ENCODE peak calls at places on chromosome 22, in seven cellular contexts. One of them, this sample, is unnamed.

GRCh38 chr22:38989461-38989860 is 7.3 kb downstream of the APOBEC3B start:
- DNase-seq in cardiac muscle cell: no peak
- DNase-seq in GM06990: no peak
- DNase-seq in activated CD8-positive, alpha-beta T cell treated with anti-CD3 and anti-CD28 coated beads for 36 hours: peak
- DNase-seq in PC-9: no peak
- DNase-seq in HFFc6: no peak
- DNase-seq in GM12865: no peak
- DNase-seq in this sample: no peak

GRCh38 chr22:11253000-11253511 is 4274.9 kb upstream of the OR11H1 start:
- DNase-seq in HFFc6: no peak
- DNase-seq in cardiac muscle cell: no peak
- DNase-seq in GM12865: no peak
- DNase-seq in PC-9: no peak
- DNase-seq in activated CD8-positive, alpha-beta T cell treated with anti-CD3 and anti-CD28 coated beads for 36 hours: no peak
- DNase-seq in GM06990: no peak
- DNase-seq in this sample: no peak

GRCh38 chr22:24304067-24304675 is 33.5 kb downstream of the SPECC1L start:
- DNase-seq in GM06990: no peak
- DNase-seq in activated CD8-positive, alpha-beta T cell treated with anti-CD3 and anti-CD28 coated beads for 36 hours: no peak
- DNase-seq in GM12865: no peak
- DNase-seq in cardiac muscle cell: no peak
- DNase-seq in PC-9: peak
- DNase-seq in HFFc6: no peak
- DNase-seq in this sample: no peak

GRCh38 chr22:37633082-37633692 is 6.3 kb upstream of the SH3BP1 start:
- DNase-seq in GM12865: peak
- DNase-seq in PC-9: no peak
- DNase-seq in GM06990: peak
- DNase-seq in cardiac muscle cell: peak
- DNase-seq in activated CD8-positive, alpha-beta T cell treated with anti-CD3 and anti-CD28 coated beads for 36 hours: peak
- DNase-seq in HFFc6: no peak
- DNase-seq in this sample: no peak

GRCh38 chr22:47046411-47047065 is 284.1 kb downstream of the TBC1D22A start:
- DNase-seq in HFFc6: no peak
- DNase-seq in PC-9: no peak
- DNase-seq in GM06990: no peak
- DNase-seq in GM12865: no peak
- DNase-seq in activated CD8-positive, alpha-beta T cell treated with anti-CD3 and anti-CD28 coated beads for 36 hours: no peak
- DNase-seq in cardiac muscle cell: no peak
- DNase-seq in this sample: no peak

GRCh38 chr22:42500164-42500835 is 19.3 kb downstream of the RRP7A start:
- DNase-seq in PC-9: peak
- DNase-seq in GM12865: peak
- DNase-seq in GM06990: peak
- DNase-seq in HFFc6: no peak
- DNase-seq in activated CD8-positive, alpha-beta T cell treated with anti-CD3 and anti-CD28 coated beads for 36 hours: peak
- DNase-seq in cardiac muscle cell: peak
- DNase-seq in this sample: peak

GRCh38 chr22:38981005-38981658 is 1.0 kb upstream of the APOBEC3B start:
- DNase-seq in GM06990: peak
- DNase-seq in HFFc6: peak
- DNase-seq in activated CD8-positive, alpha-beta T cell treated with anti-CD3 and anti-CD28 coated beads for 36 hours: peak
- DNase-seq in PC-9: no peak
- DNase-seq in cardiac muscle cell: peak
- DNase-seq in GM12865: peak
- DNase-seq in this sample: no peak

GRCh38 chr22:37894939-37895670 is 11.0 kb upstream of the MICALL1 start:
- DNase-seq in HFFc6: no peak
- DNase-seq in cardiac muscle cell: no peak
- DNase-seq in GM06990: no peak
- DNase-seq in PC-9: peak
- DNase-seq in GM12865: no peak
- DNase-seq in activated CD8-positive, alpha-beta T cell treated with anti-CD3 and anti-CD28 coated beads for 36 hours: no peak
- DNase-seq in this sample: no peak

GRCh38 chr22:44448271-44448780 is 49.7 kb downstream of the RTL6 start:
- DNase-seq in PC-9: peak
- DNase-seq in GM06990: no peak
- DNase-seq in cardiac muscle cell: peak
- DNase-seq in HFFc6: peak
- DNase-seq in GM12865: peak
- DNase-seq in activated CD8-positive, alpha-beta T cell treated with anti-CD3 and anti-CD28 coated beads for 36 hours: no peak
- DNase-seq in this sample: no peak

GRCh38 chr22:39703890-39704658 is 133.5 kb downstream of the CACNA1I start:
- DNase-seq in HFFc6: no peak
- DNase-seq in PC-9: no peak
- DNase-seq in cardiac muscle cell: peak
- DNase-seq in GM06990: no peak
- DNase-seq in activated CD8-positive, alpha-beta T cell treated with anti-CD3 and anti-CD28 coated beads for 36 hours: no peak
- DNase-seq in GM12865: no peak
- DNase-seq in this sample: no peak

GRCh38 chr22:25219948-25220442 is 556 bp downstream of the CRYBB2 start:
- DNase-seq in GM06990: no peak
- DNase-seq in GM12865: no peak
- DNase-seq in activated CD8-positive, alpha-beta T cell treated with anti-CD3 and anti-CD28 coated beads for 36 hours: no peak
- DNase-seq in PC-9: no peak
- DNase-seq in cardiac muscle cell: no peak
- DNase-seq in HFFc6: no peak
- DNase-seq in this sample: no peak

GRCh38 chr22:31646186-31647019 is 15.6 kb downstream of the PISD start:
- DNase-seq in activated CD8-positive, alpha-beta T cell treated with anti-CD3 and anti-CD28 coated beads for 36 hours: peak
- DNase-seq in HFFc6: peak
- DNase-seq in GM06990: no peak
- DNase-seq in cardiac muscle cell: peak
- DNase-seq in GM12865: peak
- DNase-seq in PC-9: peak
- DNase-seq in this sample: no peak

GRCh38 chr22:41078975-41079374 is 13.4 kb upstream of the EP300 start:
- DNase-seq in PC-9: no peak
- DNase-seq in cardiac muscle cell: no peak
- DNase-seq in HFFc6: no peak
- DNase-seq in GM12865: no peak
- DNase-seq in activated CD8-positive, alpha-beta T cell treated with anti-CD3 and anti-CD28 coated beads for 36 hours: no peak
- DNase-seq in GM06990: no peak
- DNase-seq in this sample: no peak

GRCh38 chr22:40396882-40397281 is 26.5 kb downstream of the SGSM3 start:
- DNase-seq in activated CD8-positive, alpha-beta T cell treated with anti-CD3 and anti-CD28 coated beads for 36 hours: no peak
- DNase-seq in PC-9: peak
- DNase-seq in GM12865: no peak
- DNase-seq in HFFc6: no peak
- DNase-seq in GM06990: no peak
- DNase-seq in cardiac muscle cell: peak
- DNase-seq in this sample: no peak

GRCh38 chr22:38081636-38081940 is 2.4 kb downstream of the SLC16A8 start:
- DNase-seq in HFFc6: no peak
- DNase-seq in activated CD8-positive, alpha-beta T cell treated with anti-CD3 and anti-CD28 coated beads for 36 hours: no peak
- DNase-seq in GM06990: no peak
- DNase-seq in cardiac muscle cell: no peak
- DNase-seq in PC-9: no peak
- DNase-seq in GM12865: no peak
- DNase-seq in this sample: no peak

GRCh38 chr22:41367039-41367679 is 14.6 kb upstream of the TEF start:
- DNase-seq in cardiac muscle cell: peak
- DNase-seq in GM06990: no peak
- DNase-seq in HFFc6: peak
- DNase-seq in PC-9: peak
- DNase-seq in GM12865: no peak
- DNase-seq in activated CD8-positive, alpha-beta T cell treated with anti-CD3 and anti-CD28 coated beads for 36 hours: peak
- DNase-seq in this sample: peak

GRCh38 chr22:32791056-32791455 is 10.4 kb upstream of the TIMP3 start:
- DNase-seq in activated CD8-positive, alpha-beta T cell treated with anti-CD3 and anti-CD28 coated beads for 36 hours: no peak
- DNase-seq in HFFc6: no peak
- DNase-seq in cardiac muscle cell: no peak
- DNase-seq in GM06990: no peak
- DNase-seq in PC-9: no peak
- DNase-seq in GM12865: no peak
- DNase-seq in this sample: no peak

GRCh38 chr22:32795214-32795596 is 6.3 kb upstream of the TIMP3 start:
- DNase-seq in activated CD8-positive, alpha-beta T cell treated with anti-CD3 and anti-CD28 coated beads for 36 hours: no peak
- DNase-seq in GM06990: no peak
- DNase-seq in PC-9: no peak
- DNase-seq in HFFc6: no peak
- DNase-seq in cardiac muscle cell: no peak
- DNase-seq in GM12865: no peak
- DNase-seq in this sample: no peak

GRCh38 chr22:32793604-32794003 is 7.9 kb upstream of the TIMP3 start:
- DNase-seq in HFFc6: no peak
- DNase-seq in cardiac muscle cell: no peak
- DNase-seq in GM12865: no peak
- DNase-seq in activated CD8-positive, alpha-beta T cell treated with anti-CD3 and anti-CD28 coated beads for 36 hours: no peak
- DNase-seq in GM06990: no peak
- DNase-seq in PC-9: no peak
- DNase-seq in this sample: no peak

GRCh38 chr22:32796865-32797573 is 4.5 kb upstream of the TIMP3 start:
- DNase-seq in GM06990: peak
- DNase-seq in GM12865: peak
- DNase-seq in PC-9: no peak
- DNase-seq in activated CD8-positive, alpha-beta T cell treated with anti-CD3 and anti-CD28 coated beads for 36 hours: peak
- DNase-seq in cardiac muscle cell: peak
- DNase-seq in HFFc6: peak
- DNase-seq in this sample: peak

GRCh38 chr22:32794449-32795213 is 6.9 kb upstream of the TIMP3 start:
- DNase-seq in activated CD8-positive, alpha-beta T cell treated with anti-CD3 and anti-CD28 coated beads for 36 hours: no peak
- DNase-seq in GM06990: no peak
- DNase-seq in HFFc6: no peak
- DNase-seq in PC-9: no peak
- DNase-seq in GM12865: no peak
- DNase-seq in cardiac muscle cell: no peak
- DNase-seq in this sample: no peak
- TF ChIP-seq CTCF in activated CD8-positive, alpha-beta T cell treated with anti-CD3 and anti-CD28 coated beads for 36 hours: no peak
- TF ChIP-seq CTCF in GM06990: no peak
- TF ChIP-seq CTCF in HFFc6: peak
- TF ChIP-seq CTCF in PC-9: no peak
- TF ChIP-seq CTCF in GM12865: no peak
- TF ChIP-seq CTCF in cardiac muscle cell: peak
- TF ChIP-seq CTCF in this sample: no peak

DNA sequence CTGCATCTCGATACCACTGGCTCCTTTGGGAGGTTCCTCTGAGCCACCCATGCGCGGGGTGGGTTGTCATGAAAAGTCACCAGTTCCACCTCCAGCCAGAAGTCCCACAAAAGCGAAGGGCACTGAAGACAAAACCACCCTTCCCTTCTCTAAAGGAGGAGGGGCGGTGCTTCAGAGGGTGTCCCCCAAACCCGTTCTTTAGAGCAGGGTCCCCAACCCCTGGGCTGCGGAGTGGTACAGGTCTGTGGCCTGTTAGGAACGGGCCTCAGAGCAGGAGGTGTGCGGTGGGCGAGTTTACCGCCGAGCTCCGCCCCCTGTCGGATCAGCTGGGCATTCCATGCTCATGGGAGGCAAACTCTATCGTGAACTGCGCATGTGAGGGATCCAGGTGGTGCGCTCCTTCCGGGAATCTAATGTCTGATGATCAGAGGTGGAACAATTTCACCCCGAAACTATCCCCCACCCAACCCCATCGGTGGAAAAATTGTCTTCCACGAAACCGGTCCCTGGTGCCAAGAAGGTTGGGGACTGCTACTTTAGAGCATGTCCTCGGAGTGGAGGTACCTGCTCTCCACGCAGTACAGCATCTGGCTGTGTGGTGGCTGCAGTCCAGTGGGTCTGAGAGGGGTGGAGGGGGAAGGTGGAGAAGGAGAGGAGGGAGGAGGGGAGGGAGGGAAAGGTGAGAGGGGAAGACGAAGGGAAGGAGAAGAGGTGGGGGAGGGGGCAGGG is 72.9 kb upstream of the SEPTIN5 start:
- DNase-seq in GM06990: no peak
- DNase-seq in activated CD8-positive, alpha-beta T cell treated with anti-CD3 and anti-CD28 coated beads for 36 hours: no peak
- DNase-seq in GM12865: no peak
- DNase-seq in cardiac muscle cell: peak
- DNase-seq in PC-9: no peak
- DNase-seq in HFFc6: no peak
- DNase-seq in this sample: peak
- TF ChIP-seq CTCF in GM06990: no peak
- TF ChIP-seq CTCF in activated CD8-positive, alpha-beta T cell treated with anti-CD3 and anti-CD28 coated beads for 36 hours: no peak
- TF ChIP-seq CTCF in GM12865: peak
- TF ChIP-seq CTCF in cardiac muscle cell: peak
- TF ChIP-seq CTCF in PC-9: peak
- TF ChIP-seq CTCF in HFFc6: peak
- TF ChIP-seq CTCF in this sample: peak

GRCh38 chr22:18031670-18032454 is 7.5 kb upstream of the MICAL3 start:
- DNase-seq in GM06990: no peak
- DNase-seq in activated CD8-positive, alpha-beta T cell treated with anti-CD3 and anti-CD28 coated beads for 36 hours: no peak
- DNase-seq in cardiac muscle cell: peak
- DNase-seq in GM12865: no peak
- DNase-seq in HFFc6: peak
- DNase-seq in PC-9: peak
- DNase-seq in this sample: no peak

GRCh38 chr22:18034076-18034475 is 9.7 kb upstream of the MICAL3 start:
- DNase-seq in PC-9: no peak
- DNase-seq in HFFc6: no peak
- DNase-seq in activated CD8-positive, alpha-beta T cell treated with anti-CD3 and anti-CD28 coated beads for 36 hours: no peak
- DNase-seq in cardiac muscle cell: no peak
- DNase-seq in GM12865: no peak
- DNase-seq in GM06990: no peak
- DNase-seq in this sample: no peak

GRCh38 chr22:18035740-18036139 is 11.4 kb upstream of the MICAL3 start:
- DNase-seq in activated CD8-positive, alpha-beta T cell treated with anti-CD3 and anti-CD28 coated beads for 36 hours: no peak
- DNase-seq in PC-9: peak
- DNase-seq in GM12865: no peak
- DNase-seq in cardiac muscle cell: peak
- DNase-seq in HFFc6: no peak
- DNase-seq in GM06990: no peak
- DNase-seq in this sample: no peak

GRCh38 chr22:18032455-18033101 is 8.2 kb upstream of the MICAL3 start:
- DNase-seq in cardiac muscle cell: peak
- DNase-seq in GM06990: no peak
- DNase-seq in GM12865: no peak
- DNase-seq in PC-9: peak
- DNase-seq in activated CD8-positive, alpha-beta T cell treated with anti-CD3 and anti-CD28 coated beads for 36 hours: no peak
- DNase-seq in HFFc6: peak
- DNase-seq in this sample: no peak

GRCh38 chr22:18033204-18033998 is 9.0 kb upstream of the MICAL3 start:
- DNase-seq in PC-9: no peak
- DNase-seq in GM06990: no peak
- DNase-seq in cardiac muscle cell: peak
- DNase-seq in GM12865: no peak
- DNase-seq in HFFc6: no peak
- DNase-seq in activated CD8-positive, alpha-beta T cell treated with anti-CD3 and anti-CD28 coated beads for 36 hours: no peak
- DNase-seq in this sample: no peak
- TF ChIP-seq CTCF in PC-9: no peak
- TF ChIP-seq CTCF in GM06990: no peak
- TF ChIP-seq CTCF in cardiac muscle cell: peak
- TF ChIP-seq CTCF in GM12865: no peak
- TF ChIP-seq CTCF in HFFc6: peak
- TF ChIP-seq CTCF in activated CD8-positive, alpha-beta T cell treated with anti-CD3 and anti-CD28 coated beads for 36 hours: no peak
- TF ChIP-seq CTCF in this sample: no peak

DNA sequence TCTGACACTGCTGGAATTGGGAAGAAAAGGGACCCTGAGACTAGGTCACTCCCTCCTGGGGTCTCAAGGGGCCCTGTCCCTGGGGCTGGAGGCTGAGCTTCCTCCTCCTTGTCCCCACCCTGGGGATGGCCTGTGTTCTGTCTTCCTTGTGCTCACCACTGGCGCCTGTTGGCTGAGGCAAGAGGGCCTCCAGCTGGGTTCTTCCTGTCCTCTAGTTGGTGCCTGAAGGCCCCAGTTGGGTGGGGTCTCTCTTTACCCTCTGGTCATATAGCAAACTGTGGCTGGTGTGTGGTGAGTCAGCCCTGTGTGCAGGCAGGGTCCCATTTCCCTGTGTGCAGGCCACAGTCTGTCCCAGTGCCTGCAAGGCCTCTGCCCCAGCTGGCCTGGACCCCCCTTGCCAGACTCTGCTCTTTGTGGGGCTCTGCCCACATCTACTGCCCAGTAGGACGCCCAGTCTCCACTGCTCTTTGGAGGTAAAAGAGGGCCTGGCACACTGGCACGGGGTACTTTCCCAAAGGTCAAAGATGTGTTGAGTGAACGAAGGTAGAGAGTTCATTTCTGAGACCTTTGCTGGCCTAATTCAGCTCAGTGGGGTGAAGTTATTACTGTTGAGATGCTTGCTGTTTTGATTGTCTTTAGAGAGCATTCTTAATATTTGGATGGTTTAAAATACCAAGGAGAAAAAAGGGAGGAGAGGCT is 55.1 kb upstream of the CLDN5 start:
- DNase-seq in cardiac muscle cell: no peak
- DNase-seq in activated CD8-positive, alpha-beta T cell treated with anti-CD3 and anti-CD28 coated beads for 36 hours: peak
- DNase-seq in HFFc6: no peak
- DNase-seq in GM06990: no peak
- DNase-seq in GM12865: no peak
- DNase-seq in PC-9: no peak
- DNase-seq in this sample: no peak
- TF ChIP-seq CTCF in cardiac muscle cell: no peak
- TF ChIP-seq CTCF in activated CD8-positive, alpha-beta T cell treated with anti-CD3 and anti-CD28 coated beads for 36 hours: no peak
- TF ChIP-seq CTCF in HFFc6: no peak
- TF ChIP-seq CTCF in GM06990: no peak
- TF ChIP-seq CTCF in GM12865: no peak
- TF ChIP-seq CTCF in PC-9: no peak
- TF ChIP-seq CTCF in this sample: no peak

This sample was measured in neural crest cell.